ENCODE peak calls at places on chromosomes 11 and 22, in five cellular contexts. D, K, Q, N and X are unnamed samples.

GRCh38 chr11:47185305-47186075 is 744 bp downstream of the PACSIN3 start:
- DNase-seq in K (peak; percentile 88), N (peak; percentile 90), Q (peak; percentile 78), D (peak; percentile 92), X (no peak)

GRCh38 chr22:48235744-48236143 is 1473.3 kb downstream of the TBC1D22A start:
- DNase-seq in K (no peak), Q (no peak), D (no peak), N (no peak), X (no peak)

GRCh38 chr22:44147821-44148574 is 32.7 kb upstream of the PARVG start:
- DNase-seq in D (peak; percentile 81), N (no peak), K (no peak), Q (peak; percentile 69), X (no peak)

GRCh38 chr11:120137187-120137610 is 714 bp downstream of the TRIM29 start:
- DNase-seq in K (peak; percentile 52), D (no peak), N (no peak), Q (no peak), X (no peak)

GRCh38 chr11:118215765-118216164 is 9.0 kb downstream of the JAML start:
- DNase-seq in Q (no peak), K (no peak), D (no peak), N (no peak), X (no peak)

GRCh38 chr22:50016988-50017700 is 4.6 kb upstream of the IL17REL start:
- DNase-seq in K (no peak), D (peak; percentile 90), Q (peak; percentile 5), N (no peak), X (no peak)

GRCh38 chr11:75337195-75337654 is 14.2 kb downstream of the ARRB1 start:
- DNase-seq in D (peak; percentile 92), K (no peak), N (peak; percentile 65), Q (peak; percentile 71), X (no peak)

GRCh38 chr22:43378011-43378704 is 33.7 kb upstream of the MPPED1 start:
- DNase-seq in D (no peak), K (no peak), Q (peak; percentile 55), N (no peak), X (no peak)

GRCh38 chr11:94141511-94142307 is 13.1 kb downstream of the PANX1 start:
- DNase-seq in N (no peak), K (no peak), Q (no peak), D (no peak), X (no peak)

GRCh38 chr11:122159173-122159701 is 43.2 kb upstream of the BLID start:
- DNase-seq in D (no peak), K (no peak), Q (peak; percentile 23), N (peak; percentile 38), X (no peak)

GRCh38 chr11:109033627-109034340 is 368.9 kb downstream of the DDX10 start:
- DNase-seq in K (no peak), Q (no peak), N (no peak), D (peak; percentile 69), X (no peak)

GRCh38 chr22:28629420-28630184 is 50.0 kb downstream of the TTC28 start:
- DNase-seq in N (no peak), D (no peak), Q (no peak), K (no peak), X (no peak)

GRCh38 chr11:65291613-65292012 is 23.1 kb upstream of the CDC42EP2 start:
- DNase-seq in K (no peak), Q (peak; percentile 47), D (peak; percentile 74), N (no peak), X (no peak)

GRCh38 chr11:119797137-119797611 is 68.2 kb upstream of the NECTIN1 start:
- DNase-seq in N (no peak), Q (peak; percentile 28), D (no peak), K (peak; percentile 35), X (no peak)

GRCh38 chr11:110531056-110531756 is 101.5 kb downstream of the FDX1 start:
- DNase-seq in N (no peak), K (no peak), D (no peak), Q (no peak), X (no peak)

GRCh38 chr11:105315287-105315686 is 175.7 kb upstream of the CARD18 start:
- DNase-seq in Q (no peak), N (no peak), D (peak; percentile 9), K (no peak), X (no peak)

GRCh38 chr11:113881856-113882255 is 6.5 kb upstream of the USP28 start:
- DNase-seq in K (no peak), N (no peak), D (peak; percentile 54), Q (no peak), X (no peak)

GRCh38 chr11:86079421-86079820 is 10.5 kb upstream of the PICALM start:
- DNase-seq in K (no peak), D (no peak), Q (no peak), N (no peak), X (no peak)

GRCh38 chr22:39932918-39933649 is 27.1 kb upstream of the TMA7B start:
- DNase-seq in K (no peak), D (no peak), N (peak; percentile 31), Q (peak; percentile 36), X (peak; percentile 78)

GRCh38 chr22:48441553-48441850 is 1386.2 kb downstream of the BRD1 start:
- DNase-seq in N (no peak), K (no peak), Q (no peak), D (no peak), X (no peak)

GRCh38 chr11:124402326-124402922 is 3.6 kb upstream of the OR8B3 start:
- DNase-seq in Q (peak; percentile 91), D (peak; percentile 88), N (peak; percentile 48), K (no peak), X (no peak)

GRCh38 chr11:93051181-93051580 is 81.7 kb downstream of the MTNR1B start:
- DNase-seq in D (peak; percentile 65), Q (no peak), N (no peak), K (no peak), X (no peak)

GRCh38 chr22:22395230-22395629 is 113.3 kb downstream of the ZNF280B start:
- DNase-seq in K (no peak), D (no peak), N (no peak), Q (no peak), X (no peak)

GRCh38 chr11:124800226-124800929 is at the start of gene MSANTD2:
- DNase-seq in K (peak; percentile 93), Q (peak; percentile 92), D (peak; percentile 97), N (peak; percentile 87), X (peak; percentile 73)

GRCh38 chr11:31383116-31383515 is 13.5 kb downstream of the DNAJC24 start:
- DNase-seq in K (no peak), D (no peak), N (no peak), Q (no peak), X (no peak)

GRCh38 chr22:32950366-32950765 is 107.8 kb downstream of the SYN3 start:
- DNase-seq in D (no peak), K (no peak), N (no peak), Q (no peak), X (no peak)

DNA sequence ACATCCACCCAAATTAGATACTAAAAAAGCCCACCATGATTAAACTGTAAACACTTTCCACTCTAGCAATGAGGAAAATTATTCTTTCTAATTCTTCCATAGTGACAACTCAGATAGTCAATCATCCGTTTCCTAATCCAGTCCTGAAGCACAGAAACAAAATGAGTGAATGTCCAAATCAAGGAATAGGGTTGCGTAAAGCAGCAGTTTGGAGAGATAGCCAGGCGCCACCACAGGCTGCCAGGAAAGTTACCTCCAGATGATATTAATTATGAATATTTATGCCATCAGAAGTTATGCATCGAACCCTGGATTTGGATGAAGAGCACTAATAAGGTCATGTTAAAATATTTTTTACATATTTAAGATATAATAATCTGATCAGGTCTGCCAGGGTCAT is 63.2 kb downstream of the ETS1 start:
- DNase-seq in Q (no peak), D (no peak), K (no peak), N (no peak), X (no peak)
- H3K27me3 ChIP-seq in Q (no peaks in the 10 kb centered on the region), D (no peaks in the 10 kb centered on the region), K (no peaks in the 10 kb centered on the region), N (no peaks in the 10 kb centered on the region), X (no peaks in the 10 kb centered on the region)

DNA sequence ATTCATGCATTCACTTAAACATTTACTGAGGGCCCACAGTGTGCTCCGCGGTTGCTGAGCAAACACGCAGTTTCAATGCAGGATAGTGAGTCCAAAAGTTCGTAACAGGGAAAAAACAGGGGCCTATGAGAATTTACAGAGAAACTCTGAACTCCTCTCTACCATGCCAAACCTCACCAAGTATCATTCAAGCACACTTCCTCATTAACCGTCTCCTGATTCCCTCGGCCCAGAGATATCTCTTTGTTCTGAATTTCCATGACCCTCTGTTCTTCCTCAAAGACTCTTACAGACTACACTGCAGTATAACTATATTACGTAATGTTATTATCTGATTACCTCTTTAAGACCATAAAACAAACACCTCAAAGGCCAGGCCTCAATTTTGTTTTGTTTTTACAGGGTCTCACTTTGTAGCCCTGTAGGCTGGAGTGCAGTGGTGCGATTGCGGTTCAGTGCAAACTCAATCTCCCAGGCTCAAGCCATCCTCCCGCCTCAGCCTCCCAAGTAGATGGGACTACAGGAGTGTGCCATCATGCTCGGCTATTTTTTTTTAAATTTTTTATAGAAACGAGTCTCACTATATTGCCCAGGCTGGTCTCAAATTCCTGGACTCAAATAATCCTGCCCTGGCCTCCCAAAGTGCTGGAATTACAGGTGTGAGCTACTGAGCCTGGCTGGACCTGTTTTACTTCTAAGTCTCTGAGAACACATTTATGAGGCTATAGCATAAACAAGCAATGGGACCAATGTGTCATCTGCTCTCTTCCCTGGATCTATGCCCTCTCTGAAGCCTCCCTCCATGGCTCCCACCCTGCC is 3.6 kb downstream of the HPS4 start:
- DNase-seq in D (no peak), Q (no peak), N (no peak), K (no peak), X (no peak)
- H3K4me3 ChIP-seq in D (peak overlapping the region; percentile 58), Q (no peak overlapping the region), N (peak overlapping the region; percentile 29), K (peak overlapping the region; percentile 28), X (peak overlapping the region; percentile 67)

DNA sequence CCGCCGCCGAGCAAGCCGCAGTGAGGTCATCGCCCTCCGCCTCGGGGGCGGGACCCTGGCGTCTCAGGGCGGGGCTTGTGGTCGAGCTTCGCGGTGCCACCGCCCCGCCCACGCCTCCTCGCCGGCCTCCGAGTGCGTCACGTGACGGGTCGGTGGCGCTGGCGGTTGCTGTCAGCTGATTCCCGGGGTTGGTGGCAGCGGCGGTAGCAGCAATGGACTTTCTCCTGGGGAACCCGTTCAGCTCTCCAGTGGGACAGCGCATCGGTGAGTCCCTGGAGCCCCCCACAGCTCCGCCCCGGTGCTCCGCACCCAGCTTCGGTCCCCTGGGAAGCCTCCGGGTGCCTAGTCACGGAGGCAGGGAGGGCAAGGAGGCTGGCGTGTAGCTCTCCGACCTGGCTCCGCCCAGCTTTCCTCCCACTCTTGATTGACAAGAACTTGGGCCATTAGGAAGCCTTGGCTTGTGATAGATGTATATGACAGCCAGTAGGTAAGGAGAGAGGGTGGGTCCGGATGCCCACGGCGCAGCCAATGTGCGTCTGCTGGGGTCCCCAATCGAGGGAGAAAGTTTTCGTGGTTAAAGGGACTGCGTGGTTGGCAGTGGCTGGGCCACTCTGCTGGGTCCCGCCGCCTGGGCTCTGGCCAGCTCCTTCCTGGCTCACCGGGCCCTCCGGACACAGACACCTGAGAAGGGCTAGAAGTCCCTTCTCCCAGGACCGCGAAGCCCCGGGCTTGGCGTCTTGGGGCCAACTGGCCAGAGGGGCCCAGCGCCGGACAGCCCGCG is at the start of gene TOM1:
- DNase-seq in N (peak; percentile 98), K (peak; percentile 99), Q (peak; percentile 99), D (peak; percentile 96), X (peak; percentile 99)
- H3K27ac ChIP-seq in N (peak within 1 kb of the TSS; percentile 79), K (peak within 1 kb of the TSS; percentile 96), Q (peak within 1 kb of the TSS; percentile 99), D (peak within 1 kb of the TSS; percentile 100), X (peak within 1 kb of the TSS; percentile 98)

GRCh38 chr11:69369210-69369609 is 75.3 kb downstream of the MYEOV start:
- DNase-seq in D (no peak), N (no peak), K (no peak), Q (no peak), X (no peak)
- H3K27me3 ChIP-seq in D (no peaks in the 10 kb centered on the region), N (no peaks in the 10 kb centered on the region), K (no peaks in the 10 kb centered on the region), Q (no peaks in the 10 kb centered on the region), X (no peaks in the 10 kb centered on the region)

GRCh38 chr11:72705442-72706365 is 31.5 kb upstream of the PDE2A start:
- DNase-seq in D (no peak), Q (no peak), N (no peak), K (no peak), X (no peak)
- H3K4me3 ChIP-seq in D (no peak overlapping the region), Q (no peak overlapping the region), N (no peak overlapping the region), K (no peak overlapping the region), X (no peak overlapping the region)